ENCODE peak calls at places on chromosomes 16 and 17, in six cellular contexts. T is aorta; S is CD8-positive, alpha-beta memory T cell; N is BE2C; B is fibroblast of pulmonary artery; P is neural progenitor cell. Q is an unnamed sample.

GRCh38 chr16:23182206-23182674 is 305 bp upstream of the SCNN1G start:
- DNase-seq in T (peak; percentile 92), S (peak; percentile 57), N (peak; percentile 81), B (peak; percentile 57), P (peak; percentile 89), Q (peak; percentile 43)

GRCh38 chr17:40450175-40450574 is 6.9 kb downstream of the IGFBP4 start:
- DNase-seq in T (no peak), S (peak; percentile 14), N (peak; percentile 40), B (peak; percentile 57), P (peak; percentile 49), Q (no peak)

GRCh38 chr16:18932243-18932997 is 6.2 kb upstream of the SMG1 start:
- DNase-seq in T (peak; percentile 70), S (no peak), N (no peak), B (peak; percentile 39), P (peak; percentile 37), Q (no peak)

GRCh38 chr16:53509906-53510703 is 7.1 kb upstream of the AKTIP start:
- DNase-seq in T (peak; percentile 85), S (peak; percentile 52), N (peak; percentile 67), B (peak; percentile 81), P (peak; percentile 81), Q (peak; percentile 23)

GRCh38 chr17:43021739-43022512 is at the start of gene VAT1:
- DNase-seq in T (peak; percentile 94), S (peak; percentile 35), N (peak; percentile 91), B (peak; percentile 78), P (peak; percentile 92), Q (peak; percentile 35)

GRCh38 chr16:51556694-51557327 is 405.7 kb upstream of the SALL1 start:
- DNase-seq in T (no peak), S (no peak), N (no peak), B (peak; percentile 88), P (no peak), Q (no peak)

GRCh38 chr17:10729334-10730193 is at the start of gene TMEM220:
- DNase-seq in T (peak; percentile 93), S (peak; percentile 8), N (peak; percentile 68), B (peak; percentile 75), P (peak; percentile 90), Q (no peak)

GRCh38 chr16:82867425-82867824 is 240.7 kb downstream of the CDH13 start:
- DNase-seq in T (no peak), S (no peak), N (no peak), B (peak; percentile 7), P (no peak), Q (no peak)

GRCh38 chr17:50352693-50353599 is 7.0 kb downstream of the XYLT2 start:
- DNase-seq in T (peak; percentile 47), S (no peak), N (no peak), B (no peak), P (no peak), Q (no peak)

GRCh38 chr17:75844530-75845057 is 390 bp upstream of the UNC13D start:
- DNase-seq in T (no peak), S (no peak), N (no peak), B (no peak), P (no peak), Q (no peak)

DNA sequence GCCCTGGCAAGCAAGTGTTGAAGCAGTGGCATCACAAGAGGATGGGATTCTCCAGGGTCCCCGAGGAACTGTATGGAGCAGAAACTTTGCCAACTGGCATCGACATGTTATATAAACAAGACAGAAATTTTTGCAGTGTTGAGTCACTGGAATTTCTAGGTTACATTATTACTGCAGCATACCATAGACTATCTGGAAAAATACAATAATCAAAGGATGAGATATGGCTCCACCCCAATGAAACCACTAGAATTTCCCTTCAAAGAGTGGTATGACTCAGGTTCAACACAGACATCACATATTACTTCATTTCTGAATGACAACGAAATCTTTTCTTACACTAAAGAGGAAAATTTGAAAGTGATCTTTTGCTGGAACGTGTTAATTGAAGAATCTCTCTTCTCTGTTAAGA is 343.0 kb upstream of the DYNLRB2 start:
- DNase-seq in T (no peak), S (no peak), N (no peak), B (peak; percentile 85), P (no peak), Q (no peak)
- H3K4me3 ChIP-seq in T (no peak overlapping the region), S (no peak overlapping the region), N (no peak overlapping the region), B (no peak overlapping the region), P (no peak overlapping the region), Q (no peak overlapping the region)

GRCh38 chr17:68514809-68515208 is 2.6 kb downstream of the PRKAR1A start:
- DNase-seq in T (no peak), S (no peak), N (no peak), B (peak; percentile 93), P (no peak), Q (no peak)
- H3K4me3 ChIP-seq in T (peak overlapping the region; percentile 23), S (no peak overlapping the region), N (peak overlapping the region; percentile 94), B (peak overlapping the region; percentile 72), P (peak overlapping the region; percentile 96), Q (no peak overlapping the region)

DNA sequence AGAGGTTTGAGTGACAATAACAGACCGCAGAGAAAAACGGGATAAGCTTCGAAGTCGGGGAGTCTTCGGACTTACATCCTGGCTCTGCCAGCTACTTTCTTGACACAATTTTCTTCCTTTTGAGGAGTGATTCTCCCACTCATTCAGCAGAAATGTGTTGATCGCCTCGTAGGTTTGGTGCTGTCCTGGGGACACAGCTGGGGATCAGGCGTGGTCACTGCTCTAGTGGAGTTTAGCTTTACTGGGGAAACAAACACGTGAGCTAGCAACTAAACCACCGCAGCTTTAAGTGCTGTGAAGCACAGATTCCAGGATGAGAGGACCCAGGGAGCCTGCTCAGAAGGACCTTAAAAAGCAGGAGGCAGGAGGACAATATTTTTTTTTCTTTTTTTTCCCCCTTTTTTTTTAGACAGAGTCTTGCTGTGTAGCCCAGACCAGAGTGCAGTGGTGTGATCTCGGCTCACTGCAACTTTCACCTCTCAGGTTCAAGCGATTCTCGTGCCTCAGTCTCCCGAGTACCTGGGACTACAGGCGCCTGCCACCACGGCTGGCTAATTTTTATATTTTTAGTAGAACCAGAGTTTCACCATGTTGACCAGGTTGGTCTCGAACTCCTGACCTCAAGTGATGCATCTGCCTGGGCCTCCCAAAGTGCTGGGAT is 858 bp downstream of the NUBP1 start:
- DNase-seq in T (peak; percentile 67), S (no peak), N (no peak), B (no peak), P (no peak), Q (no peak)
- H3K4me3 ChIP-seq in T (peak overlapping the region; percentile 27), S (peak overlapping the region; percentile 97), N (peak overlapping the region; percentile 71), B (peak overlapping the region; percentile 53), P (peak overlapping the region; percentile 52), Q (peak overlapping the region; percentile 81)

DNA sequence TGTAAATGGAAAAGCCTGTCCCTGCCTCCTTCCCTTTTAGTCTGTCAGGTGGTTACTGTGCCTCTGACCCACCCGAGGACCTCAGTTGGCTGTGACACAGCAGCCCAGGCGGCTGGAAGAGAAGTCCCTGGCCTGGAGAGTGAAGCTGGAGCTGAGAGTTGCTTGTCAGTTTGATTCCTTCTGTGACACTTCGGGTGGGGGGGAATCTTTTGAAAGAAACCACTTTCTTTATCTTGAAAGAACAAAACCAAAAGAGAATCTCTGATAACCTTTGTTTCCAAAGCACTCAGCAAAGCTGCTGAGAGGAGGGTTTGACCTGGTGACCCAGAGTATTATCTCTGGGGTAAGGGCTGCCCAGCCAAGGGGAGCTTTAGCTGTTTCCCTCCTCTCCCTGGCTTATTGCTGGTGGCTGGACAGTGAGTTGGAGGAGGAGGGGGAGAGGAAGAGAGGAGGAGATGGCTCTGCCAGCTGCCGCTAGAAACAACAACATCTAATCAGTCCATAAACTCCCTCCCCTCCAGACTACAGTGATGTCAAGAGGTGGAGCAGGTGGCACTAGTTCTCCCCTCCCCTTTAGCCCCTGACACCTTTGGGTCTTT is 34.0 kb downstream of the YPEL2 start:
- DNase-seq in T (no peak), S (peak; percentile 21), N (peak; percentile 35), B (no peak), P (peak; percentile 94), Q (no peak)
- H3K4me3 ChIP-seq in T (no peak overlapping the region), S (peak overlapping the region; percentile 26), N (no peak overlapping the region), B (no peak overlapping the region), P (peak overlapping the region; percentile 41), Q (peak overlapping the region; percentile 29)

GRCh38 chr16:57797216-57797525 is 5.1 kb downstream of the KIFC3 start:
- DNase-seq in T (no peak), S (no peak), N (no peak), B (no peak), P (no peak), Q (no peak)

GRCh38 chr16:57797526-57798266 is 4.6 kb downstream of the KIFC3 start:
- DNase-seq in T (no peak), S (no peak), N (no peak), B (no peak), P (peak; percentile 67), Q (no peak)

GRCh38 chr16:57799619-57800212 is 2.6 kb downstream of the KIFC3 start:
- DNase-seq in T (no peak), S (no peak), N (no peak), B (no peak), P (no peak), Q (no peak)

GRCh38 chr16:57798953-57799618 is 3.2 kb downstream of the KIFC3 start:
- DNase-seq in T (no peak), S (no peak), N (no peak), B (no peak), P (no peak), Q (no peak)

GRCh38 chr16:57798267-57798810 is 4.0 kb downstream of the KIFC3 start:
- DNase-seq in T (peak; percentile 47), S (no peak), N (no peak), B (no peak), P (no peak), Q (no peak)
- H3K4me3 ChIP-seq in T (no peak overlapping the region), S (no peak overlapping the region), N (no peak overlapping the region), B (no peak overlapping the region), P (peak overlapping the region; percentile 29), Q (no peak overlapping the region)

GRCh38 chr17:27354491-27355081 is 60.7 kb downstream of the WSB1 start:
- DNase-seq in T (peak; percentile 55), S (no peak), N (no peak), B (no peak), P (no peak), Q (no peak)
- H3K4me3 ChIP-seq in T (no peak overlapping the region), S (peak overlapping the region; percentile 80), N (peak overlapping the region; percentile 55), B (no peak overlapping the region), P (no peak overlapping the region), Q (no peak overlapping the region)